ENCODE peak calls at places on chromosomes 4 and X, in five cellular contexts. F is DND-41, I is Karpas-422, L is mammary epithelial cell, J is endodermal cell. G is an unnamed sample.

GRCh38 chr4:13944095-13944501 is 316.6 kb upstream of the BOD1L1 start:
- DNase-seq in L (peak), F (no peak), J (no peak), I (no peak), G (no peak)

GRCh38 chr4:73127839-73128448 is 58.4 kb upstream of the COX18 start:
- DNase-seq in L (no peak), F (no peak), J (peak), I (peak), G (no peak)

GRCh38 chr4:99645036-99645435 is 12.6 kb downstream of the C4orf54 start:
- DNase-seq in L (no peak), F (no peak), I (no peak), J (peak), G (no peak)

GRCh38 chr4:73776363-73776762 is 36.0 kb downstream of the CXCL8 start:
- DNase-seq in F (no peak), I (no peak), J (no peak), L (peak), G (no peak)

GRCh38 chr4:172683016-172683415 is 485.6 kb upstream of the GALNT7 start:
- DNase-seq in L (no peak), J (no peak), F (no peak), I (no peak), G (no peak)

GRCh38 chr4:25863347-25863784 is 578 bp upstream of the SEL1L3 start:
- DNase-seq in F (no peak), I (peak), J (peak), L (no peak), G (no peak)

GRCh38 chr4:1819284-1819683 is 26.2 kb downstream of the FGFR3 start:
- DNase-seq in I (no peak), J (no peak), F (no peak), L (no peak), G (no peak)

GRCh38 chrX:41655631-41656030 is 33.1 kb upstream of the GPR34 start:
- DNase-seq in F (no peak), L (peak), J (no peak), I (no peak), G (no peak)

GRCh38 chr4:24836843-24837242 is 41.5 kb downstream of the SOD3 start:
- DNase-seq in F (no peak), J (no peak), L (no peak), I (no peak), G (peak)

GRCh38 chr4:152430507-152430906 is 105.4 kb downstream of the FBXW7 start:
- DNase-seq in J (no peak), L (no peak), F (no peak), I (no peak), G (no peak)

GRCh38 chr4:108172231-108172779 is 3.6 kb upstream of the LEF1 start:
- DNase-seq in L (no peak), F (peak), I (no peak), J (no peak), G (no peak)

DNA sequence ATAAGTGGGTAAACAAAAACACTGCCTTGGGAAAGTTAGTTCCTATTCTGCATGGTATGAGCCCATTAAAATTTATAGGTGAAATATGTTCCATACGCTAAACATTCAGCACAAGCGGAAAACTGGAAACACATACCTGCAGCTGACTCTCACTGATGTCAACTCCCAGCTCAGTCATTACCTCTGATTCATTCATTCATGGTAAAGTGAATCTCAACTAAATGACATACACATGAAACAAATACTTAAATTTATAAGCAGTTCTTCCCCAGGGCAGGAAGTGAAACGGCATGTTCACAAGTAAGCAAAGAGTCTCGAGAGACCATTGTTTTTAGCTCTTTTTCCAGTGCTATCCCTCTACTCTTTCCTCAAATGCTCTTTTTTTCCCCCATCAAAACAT is 1.6 kb downstream of the SLC10A6 start:
- DNase-seq in I (no peak), L (no peak), F (no peak), J (no peak), G (no peak)
- H3K9ac ChIP-seq in I (no peak), L (no peak), F (no peak), J (no peak), G (no peak)

GRCh38 chrX:129981207-129981553 is 1.3 kb upstream of the BCORL1 start:
- DNase-seq in I (no peak), J (no peak), L (no peak), F (no peak), G (no peak)
- H3K9ac ChIP-seq in I (peak), J (no peak), L (no peak), F (peak), G (no peak)

DNA sequence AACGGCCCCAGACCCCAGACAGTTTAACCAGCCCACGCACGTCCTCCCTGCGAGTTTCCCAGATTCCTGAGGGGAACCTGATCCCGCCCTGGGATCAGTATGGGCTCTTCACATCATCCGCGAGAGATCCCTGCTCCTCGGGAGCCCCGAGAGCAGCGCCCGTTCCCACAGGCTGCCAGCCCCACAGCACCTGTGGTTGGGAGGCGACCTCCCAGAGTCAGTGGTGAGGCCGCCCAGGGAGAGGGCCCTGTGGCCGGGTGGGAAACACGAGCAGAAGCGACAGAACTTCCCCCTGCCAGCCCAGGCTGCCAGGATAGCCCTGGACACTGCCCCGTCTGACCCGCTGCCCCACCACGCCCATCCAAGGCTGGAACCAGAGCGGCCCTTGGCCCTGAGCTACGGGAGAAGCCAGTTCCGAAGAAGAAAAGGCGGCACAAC is 32.8 kb downstream of the TSC22D3 start:
- DNase-seq in F (peak), I (no peak), J (peak), L (no peak), G (no peak)
- H3K9ac ChIP-seq in F (peak), I (no peak), J (no peak), L (no peak), G (no peak)

GRCh38 chrX:45850197-45850774 is 649.6 kb upstream of the DIPK2B start:
- DNase-seq in I (no peak), L (peak), F (peak), J (peak), G (no peak)
- H3K9ac ChIP-seq in I (no peak), L (peak), F (peak), J (peak), G (peak)

GRCh38 chrX:75746891-75747639 is 38.0 kb downstream of the MAGEE2 start:
- DNase-seq in L (no peak), I (peak), J (peak), F (peak), G (no peak)
- H3K9ac ChIP-seq in L (no peak), I (peak), J (peak), F (peak), G (no peak)

GRCh38 chr4:86587016-86587713 is 7.0 kb upstream of the PTPN13 start:
- DNase-seq in L (no peak), J (no peak), F (no peak), I (no peak), G (no peak)

GRCh38 chr4:86582453-86582852 is 11.7 kb upstream of the PTPN13 start:
- DNase-seq in F (no peak), J (no peak), I (no peak), L (peak), G (no peak)

GRCh38 chr4:86586160-86586572 is 7.9 kb upstream of the PTPN13 start:
- DNase-seq in J (no peak), I (no peak), L (peak), F (no peak), G (no peak)
- H3K9ac ChIP-seq in J (no peak), I (no peak), L (peak), F (no peak), G (peak)

DNA sequence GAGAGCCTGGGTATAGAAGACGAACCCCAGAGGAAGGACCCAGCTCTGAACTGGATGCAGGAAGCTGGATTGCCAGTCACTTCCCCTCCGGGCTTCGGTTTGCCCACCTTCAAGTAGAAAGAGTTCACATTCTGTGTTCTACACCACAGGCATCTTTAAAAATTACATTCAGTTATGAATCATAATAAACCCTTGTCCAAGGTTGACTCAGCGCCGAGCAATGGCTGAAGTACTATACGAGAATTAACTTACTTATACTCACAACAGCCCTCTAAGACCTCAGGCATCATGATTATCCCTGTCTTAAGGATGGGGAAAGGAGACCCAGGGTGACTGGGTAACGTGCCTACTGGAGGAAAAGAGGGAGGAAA is 72.5 kb downstream of the EVC2 start:
- DNase-seq in I (no peak), L (peak), F (no peak), J (no peak), G (no peak)
- H3K9ac ChIP-seq in I (no peak), L (peak), F (no peak), J (no peak), G (no peak)

GRCh38 chr4:7907142-7907541 is 32.5 kb downstream of the AFAP1 start:
- DNase-seq in L (no peak), F (no peak), I (no peak), J (no peak), G (no peak)

GRCh38 chr4:7904942-7905341 is 34.7 kb downstream of the AFAP1 start:
- DNase-seq in I (no peak), L (peak), J (no peak), F (no peak), G (peak)

GRCh38 chr4:7904108-7904516 is 35.5 kb downstream of the AFAP1 start:
- DNase-seq in J (no peak), F (no peak), I (no peak), L (no peak), G (no peak)

GRCh38 chr4:7906171-7906581 is 33.5 kb downstream of the AFAP1 start:
- DNase-seq in F (no peak), J (no peak), I (no peak), L (no peak), G (no peak)

GRCh38 chr4:7905461-7905915 is 34.2 kb downstream of the AFAP1 start:
- DNase-seq in L (no peak), J (no peak), I (no peak), F (no peak), G (no peak)
- H3K9ac ChIP-seq in L (no peak), J (no peak), I (no peak), F (no peak), G (peak)